ENCODE peak calls at places on chromosome 4, in four cellular contexts. N, J, F and I are unnamed samples.

GRCh38 chr4:80081566-80081965 is 8.5 kb upstream of the ANTXR2 start:
- DNase-seq in N (no peak), J (no peak), F (no peak), I (no peak)

GRCh38 chr4:138251904-138252303 is 9.8 kb upstream of the SLC7A11 start:
- DNase-seq in N (no peak), J (no peak), F (no peak), I (no peak)

GRCh38 chr4:153741529-153741928 is 18.3 kb downstream of the RNF175 start:
- DNase-seq in N (no peak), J (no peak), F (no peak), I (no peak)

GRCh38 chr4:47703008-47703407 is 134.9 kb downstream of the CORIN start:
- DNase-seq in N (no peak), J (no peak), F (no peak), I (no peak)

GRCh38 chr4:146621-147020 is 22.3 kb downstream of the ZNF718 start:
- DNase-seq in N (no peak), J (no peak), F (no peak), I (no peak)

GRCh38 chr4:84324850-84325249 is 174.2 kb downstream of the NKX6-1 start:
- DNase-seq in N (no peak), J (peak), F (no peak), I (no peak)

GRCh38 chr4:73019462-73020047 is 50.0 kb downstream of the COX18 start:
- DNase-seq in N (peak), J (no peak), F (peak), I (no peak)

GRCh38 chr4:183353557-183353956 is 31.3 kb upstream of the CLDN24 start:
- DNase-seq in N (no peak), J (no peak), F (no peak), I (no peak)

GRCh38 chr4:84726356-84726755 is 143.4 kb downstream of the CDS1 start:
- DNase-seq in N (no peak), J (no peak), F (no peak), I (no peak)

GRCh38 chr4:99966692-99967091 is 16.6 kb upstream of the H2AZ1 start:
- DNase-seq in N (no peak), J (no peak), F (no peak), I (no peak)

GRCh38 chr4:25238052-25238451 is 4.2 kb downstream of the PI4K2B start:
- DNase-seq in N (no peak), J (no peak), F (no peak), I (no peak)

GRCh38 chr4:92303621-92304027 is at the start of gene GRID2:
- DNase-seq in N (peak), J (peak), F (peak), I (peak)

GRCh38 chr4:110854021-110854678 is 231.3 kb upstream of the PITX2 start:
- DNase-seq in N (no peak), J (no peak), F (no peak), I (no peak)

GRCh38 chr4:154626793-154627484 is 14.5 kb upstream of the FGG start:
- DNase-seq in N (peak), J (peak), F (peak), I (peak)

GRCh38 chr4:3834186-3834920 is 68.2 kb downstream of the ADRA2C start:
- DNase-seq in N (no peak), J (no peak), F (no peak), I (peak)

GRCh38 chr4:145734576-145735329 is 54.8 kb downstream of the C4orf51 start:
- DNase-seq in N (peak), J (no peak), F (peak), I (no peak)

GRCh38 chr4:69594382-69594781 is 45.1 kb downstream of the UGT2A2 start:
- DNase-seq in N (no peak), J (no peak), F (no peak), I (no peak)

GRCh38 chr4:21790437-21791029 is 158.0 kb downstream of the KCNIP4 start:
- DNase-seq in N (no peak), J (no peak), F (no peak), I (no peak)

GRCh38 chr4:1579834-1580686 is 104.1 kb downstream of the FAM53A start:
- DNase-seq in N (no peak), J (peak), F (peak), I (peak)

GRCh38 chr4:177385576-177386320 is 56.5 kb downstream of the AGA start:
- DNase-seq in N (no peak), J (no peak), F (no peak), I (no peak)

GRCh38 chr4:75702919-75703411 is 21.4 kb upstream of the USO1 start:
- DNase-seq in N (no peak), J (no peak), F (no peak), I (no peak)

GRCh38 chr4:20687894-20688293 is 12.4 kb upstream of the PACRGL start:
- DNase-seq in N (no peak), J (no peak), F (no peak), I (no peak)

GRCh38 chr4:141102367-141102766 is 30.9 kb downstream of the RNF150 start:
- DNase-seq in N (no peak), J (no peak), F (no peak), I (no peak)

GRCh38 chr4:521636-522330 is 22.8 kb downstream of the PIGG start:
- DNase-seq in N (no peak), J (no peak), F (no peak), I (no peak)

GRCh38 chr4:156705291-156705690 is 266.3 kb downstream of the PDGFC start:
- DNase-seq in N (no peak), J (no peak), F (no peak), I (no peak)

GRCh38 chr4:83329521-83330105 is 5.0 kb downstream of the HPSE start:
- DNase-seq in N (no peak), J (no peak), F (no peak), I (no peak)

GRCh38 chr4:110850461-110851447 is 227.9 kb upstream of the PITX2 start:
- DNase-seq in N (no peak), J (peak), F (no peak), I (no peak)

GRCh38 chr4:113474017-113474416 is 287.5 kb downstream of the CAMK2D start:
- DNase-seq in N (no peak), J (no peak), F (no peak), I (no peak)

GRCh38 chr4:116959045-116959444 is 126.3 kb downstream of the TRAM1L1 start:
- DNase-seq in N (no peak), J (no peak), F (no peak), I (no peak)

GRCh38 chr4:137375111-137375850 is 157.0 kb downstream of the PCDH18 start:
- DNase-seq in N (no peak), J (no peak), F (no peak), I (no peak)

GRCh38 chr4:20151436-20151835 is 100.3 kb upstream of the SLIT2 start:
- DNase-seq in N (no peak), J (no peak), F (no peak), I (no peak)

GRCh38 chr4:104344342-104344980 is 150.2 kb downstream of the CXXC4 start:
- DNase-seq in N (no peak), J (no peak), F (no peak), I (no peak)

GRCh38 chr4:185204238-185204910 is 574 bp upstream of the CFAP97 start:
- DNase-seq in N (no peak), J (no peak), F (no peak), I (no peak)